ENCODE peak calls at places on chromosomes 16 and 17, in seven cellular contexts. One of them, this sample, is unnamed.
A peak's percentile ranks its signal among the peaks of the same experiment; 100 is the strongest.

GRCh38 chr16:85583491-85584181 is 29.5 kb upstream of the GSE1 start:
- DNase-seq in left lung: no peak
- DNase-seq in fibroblast of lung: peak; percentile 92
- DNase-seq in heart left ventricle: no peak
- DNase-seq in neural progenitor cell: peak; percentile 83
- DNase-seq in PC-3: no peak
- DNase-seq in left ventricle myocardium inferior: no peak
- DNase-seq in this sample: no peak

GRCh38 chr17:4483012-4483840 is 15.5 kb upstream of the SPNS2 start:
- DNase-seq in neural progenitor cell: peak; percentile 7
- DNase-seq in PC-3: peak; percentile 90
- DNase-seq in left ventricle myocardium inferior: no peak
- DNase-seq in left lung: no peak
- DNase-seq in fibroblast of lung: peak; percentile 26
- DNase-seq in heart left ventricle: no peak
- DNase-seq in this sample: no peak

GRCh38 chr16:27918755-27919154 is 144.8 kb downstream of the GSG1L start:
- DNase-seq in left ventricle myocardium inferior: no peak
- DNase-seq in heart left ventricle: no peak
- DNase-seq in neural progenitor cell: no peak
- DNase-seq in fibroblast of lung: peak; percentile 23
- DNase-seq in PC-3: no peak
- DNase-seq in left lung: no peak
- DNase-seq in this sample: no peak

GRCh38 chr17:73301359-73301758 is 10.4 kb downstream of the CDC42EP4 start:
- DNase-seq in heart left ventricle: no peak
- DNase-seq in neural progenitor cell: no peak
- DNase-seq in PC-3: no peak
- DNase-seq in fibroblast of lung: no peak
- DNase-seq in left lung: no peak
- DNase-seq in left ventricle myocardium inferior: no peak
- DNase-seq in this sample: no peak

GRCh38 chr16:48479955-48480354 is 94.7 kb upstream of the SIAH1 start:
- DNase-seq in heart left ventricle: no peak
- DNase-seq in fibroblast of lung: no peak
- DNase-seq in PC-3: no peak
- DNase-seq in neural progenitor cell: no peak
- DNase-seq in left lung: no peak
- DNase-seq in left ventricle myocardium inferior: no peak
- DNase-seq in this sample: no peak

GRCh38 chr17:65183736-65184135 is 46.6 kb downstream of the RGS9 start:
- DNase-seq in PC-3: peak; percentile 60
- DNase-seq in heart left ventricle: no peak
- DNase-seq in neural progenitor cell: peak; percentile 76
- DNase-seq in left ventricle myocardium inferior: no peak
- DNase-seq in fibroblast of lung: peak; percentile 68
- DNase-seq in left lung: no peak
- DNase-seq in this sample: no peak

GRCh38 chr16:81650982-81651562 is 128.0 kb upstream of the PLCG2 start:
- DNase-seq in left ventricle myocardium inferior: peak; percentile 78
- DNase-seq in neural progenitor cell: peak; percentile 81
- DNase-seq in PC-3: no peak
- DNase-seq in fibroblast of lung: peak; percentile 54
- DNase-seq in left lung: no peak
- DNase-seq in heart left ventricle: peak; percentile 87
- DNase-seq in this sample: peak; percentile 81

GRCh38 chr16:87762620-87763019 is 3.2 kb downstream of the KLHDC4 start:
- DNase-seq in fibroblast of lung: no peak
- DNase-seq in PC-3: peak; percentile 32
- DNase-seq in neural progenitor cell: no peak
- DNase-seq in left lung: no peak
- DNase-seq in left ventricle myocardium inferior: no peak
- DNase-seq in heart left ventricle: no peak
- DNase-seq in this sample: no peak

GRCh38 chr17:67290994-67291362 is 46.0 kb upstream of the HELZ start:
- DNase-seq in left lung: no peak
- DNase-seq in fibroblast of lung: no peak
- DNase-seq in left ventricle myocardium inferior: no peak
- DNase-seq in heart left ventricle: no peak
- DNase-seq in neural progenitor cell: no peak
- DNase-seq in PC-3: no peak
- DNase-seq in this sample: no peak

GRCh38 chr17:67293251-67294203 is 48.5 kb upstream of the HELZ start:
- DNase-seq in fibroblast of lung: peak; percentile 9
- DNase-seq in left lung: peak; percentile 88
- DNase-seq in heart left ventricle: peak; percentile 58
- DNase-seq in PC-3: peak; percentile 54
- DNase-seq in neural progenitor cell: peak; percentile 75
- DNase-seq in left ventricle myocardium inferior: peak; percentile 61
- DNase-seq in this sample: peak; percentile 85

GRCh38 chr17:67290244-67290993 is 45.4 kb upstream of the HELZ start:
- DNase-seq in heart left ventricle: no peak
- DNase-seq in left lung: no peak
- DNase-seq in fibroblast of lung: no peak
- DNase-seq in PC-3: no peak
- DNase-seq in left ventricle myocardium inferior: no peak
- DNase-seq in neural progenitor cell: no peak
- DNase-seq in this sample: no peak

GRCh38 chr17:67285360-67285759 is 40.4 kb upstream of the HELZ start:
- DNase-seq in fibroblast of lung: peak; percentile 3
- DNase-seq in left ventricle myocardium inferior: no peak
- DNase-seq in neural progenitor cell: no peak
- DNase-seq in heart left ventricle: no peak
- DNase-seq in left lung: no peak
- DNase-seq in PC-3: peak; percentile 63
- DNase-seq in this sample: no peak

GRCh38 chr17:67289174-67289876 is 44.3 kb upstream of the HELZ start:
- DNase-seq in heart left ventricle: peak; percentile 85
- DNase-seq in left ventricle myocardium inferior: peak; percentile 90
- DNase-seq in left lung: no peak
- DNase-seq in neural progenitor cell: no peak
- DNase-seq in PC-3: no peak
- DNase-seq in fibroblast of lung: peak; percentile 64
- DNase-seq in this sample: peak; percentile 71
- TF ChIP-seq CTCF in heart left ventricle: no peak
- TF ChIP-seq CTCF in left ventricle myocardium inferior: no peak
- TF ChIP-seq CTCF in left lung: no peak
- TF ChIP-seq CTCF in neural progenitor cell: no peak
- TF ChIP-seq CTCF in PC-3: no peak
- TF ChIP-seq CTCF in fibroblast of lung: no peak
- TF ChIP-seq CTCF in this sample: no peak

DNA sequence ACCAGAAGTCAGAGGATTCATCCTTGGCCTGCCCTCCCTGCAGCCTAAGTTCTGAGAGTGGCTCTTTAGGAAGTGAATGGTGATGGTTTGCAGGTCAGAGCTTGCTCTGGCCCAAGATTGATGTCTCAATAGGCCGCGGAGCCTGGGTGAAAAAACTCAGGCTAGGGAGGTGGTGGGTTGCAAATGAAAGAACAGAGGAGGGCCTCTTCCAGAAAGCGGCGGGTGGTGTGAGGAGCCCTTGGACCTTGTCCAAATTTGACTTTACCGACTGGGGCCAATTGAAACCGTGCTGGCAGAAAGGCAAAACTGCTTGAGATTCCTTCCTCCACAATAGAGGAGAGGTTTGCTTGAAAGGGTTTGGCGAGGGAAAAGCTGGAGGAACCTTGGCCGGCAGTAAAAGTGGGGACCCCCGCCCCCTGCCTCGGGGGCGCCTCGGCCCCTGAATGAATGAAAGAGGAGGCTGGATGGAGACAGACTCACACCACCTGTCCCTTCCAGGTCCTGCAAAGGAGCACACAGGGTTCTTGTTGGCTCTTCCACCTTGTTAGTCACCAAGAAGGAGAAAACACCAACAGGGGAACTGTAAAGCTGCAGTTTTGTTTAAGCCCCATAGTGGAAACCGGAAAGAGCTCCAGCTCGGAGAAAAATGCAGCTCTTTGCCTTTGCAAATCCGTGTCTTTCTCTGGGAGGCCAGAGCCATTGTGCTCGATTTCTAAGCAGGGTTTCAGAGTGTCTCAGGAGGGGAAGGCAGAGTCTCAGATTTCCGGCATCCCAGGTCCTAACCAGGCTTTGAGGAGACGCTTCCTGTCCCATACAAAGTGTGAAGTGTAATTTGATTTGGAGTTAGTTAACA is 331.4 kb downstream of the SEC14L1 start:
- DNase-seq in heart left ventricle: no peak
- DNase-seq in neural progenitor cell: peak; percentile 92
- DNase-seq in left ventricle myocardium inferior: no peak
- DNase-seq in PC-3: no peak
- DNase-seq in left lung: peak; percentile 45
- DNase-seq in fibroblast of lung: peak; percentile 85
- DNase-seq in this sample: peak; percentile 79
- H3K4me3 ChIP-seq in heart left ventricle: peak overlapping the region; percentile 4
- H3K4me3 ChIP-seq in neural progenitor cell: peak overlapping the region; percentile 28
- H3K4me3 ChIP-seq in left ventricle myocardium inferior: peak overlapping the region; percentile 46
- H3K4me3 ChIP-seq in PC-3: no peak overlapping the region
- H3K4me3 ChIP-seq in left lung: no peak overlapping the region
- H3K4me3 ChIP-seq in fibroblast of lung: no peak overlapping the region
- H3K4me3 ChIP-seq in this sample: no peak overlapping the region

GRCh38 chr17:39925282-39926134 is 1.9 kb downstream of the ORMDL3 start:
- DNase-seq in fibroblast of lung: no peak
- DNase-seq in heart left ventricle: no peak
- DNase-seq in left ventricle myocardium inferior: no peak
- DNase-seq in PC-3: no peak
- DNase-seq in left lung: no peak
- DNase-seq in neural progenitor cell: no peak
- DNase-seq in this sample: no peak
- H3K4me1 ChIP-seq in fibroblast of lung: peaks cover 37% of the 10 kb centered on the region
- H3K4me1 ChIP-seq in heart left ventricle: peaks cover 86% of the 10 kb centered on the region
- H3K4me1 ChIP-seq in left ventricle myocardium inferior: peaks cover 81% of the 10 kb centered on the region
- H3K4me1 ChIP-seq in PC-3: peaks cover 43% of the 10 kb centered on the region
- H3K4me1 ChIP-seq in left lung: peaks cover 28% of the 10 kb centered on the region
- H3K4me1 ChIP-seq in neural progenitor cell: peaks cover 30% of the 10 kb centered on the region
- H3K4me1 ChIP-seq in this sample: peaks cover 34% of the 10 kb centered on the region

GRCh38 chr17:39636927-39637736 is at the start of gene STARD3:
- DNase-seq in left ventricle myocardium inferior: peak; percentile 95
- DNase-seq in PC-3: peak; percentile 73
- DNase-seq in left lung: peak; percentile 99
- DNase-seq in neural progenitor cell: peak; percentile 96
- DNase-seq in heart left ventricle: peak; percentile 94
- DNase-seq in fibroblast of lung: peak; percentile 88
- DNase-seq in this sample: peak; percentile 97
- TF ChIP-seq CTCF in left ventricle myocardium inferior: peak; percentile 30
- TF ChIP-seq CTCF in PC-3: no peak
- TF ChIP-seq CTCF in left lung: no peak
- TF ChIP-seq CTCF in neural progenitor cell: peak; percentile 19
- TF ChIP-seq CTCF in heart left ventricle: no peak
- TF ChIP-seq CTCF in fibroblast of lung: no peak
- TF ChIP-seq CTCF in this sample: peak; percentile 12

DNA sequence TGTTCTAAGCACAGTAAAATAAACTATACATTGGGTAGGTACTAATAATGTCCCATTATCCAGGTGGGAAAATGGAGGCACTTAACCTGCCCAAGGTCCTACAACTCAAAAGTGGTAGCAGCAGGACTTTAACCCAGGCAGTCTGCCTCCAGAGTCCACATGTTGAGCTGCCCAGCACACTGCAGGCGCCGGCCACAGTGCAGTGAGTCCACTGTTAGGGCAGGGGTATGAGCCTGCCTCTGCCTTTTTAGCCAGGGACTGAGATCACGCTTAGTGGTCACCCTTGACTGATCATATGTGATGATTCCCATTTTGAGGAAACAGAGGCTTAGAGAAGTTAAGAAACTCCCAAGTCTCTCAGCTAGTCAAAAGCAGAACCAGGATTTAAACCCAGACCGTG is 8.4 kb downstream of the CES1 start:
- DNase-seq in fibroblast of lung: no peak
- DNase-seq in PC-3: no peak
- DNase-seq in heart left ventricle: no peak
- DNase-seq in left lung: no peak
- DNase-seq in neural progenitor cell: no peak
- DNase-seq in left ventricle myocardium inferior: no peak
- DNase-seq in this sample: no peak
- H3K4me3 ChIP-seq in fibroblast of lung: no peak overlapping the region
- H3K4me3 ChIP-seq in PC-3: no peak overlapping the region
- H3K4me3 ChIP-seq in heart left ventricle: no peak overlapping the region
- H3K4me3 ChIP-seq in left lung: no peak overlapping the region
- H3K4me3 ChIP-seq in neural progenitor cell: no peak overlapping the region
- H3K4me3 ChIP-seq in left ventricle myocardium inferior: no peak overlapping the region
- H3K4me3 ChIP-seq in this sample: no peak overlapping the region

GRCh38 chr17:58394534-58395223 is 22.7 kb downstream of the RNF43 start:
- DNase-seq in neural progenitor cell: no peak
- DNase-seq in PC-3: peak; percentile 65
- DNase-seq in fibroblast of lung: no peak
- DNase-seq in heart left ventricle: no peak
- DNase-seq in left ventricle myocardium inferior: no peak
- DNase-seq in left lung: no peak
- DNase-seq in this sample: no peak

GRCh38 chr17:58388302-58389190 is 28.8 kb downstream of the RNF43 start:
- DNase-seq in heart left ventricle: no peak
- DNase-seq in neural progenitor cell: no peak
- DNase-seq in left lung: no peak
- DNase-seq in fibroblast of lung: peak; percentile 14
- DNase-seq in PC-3: peak; percentile 71
- DNase-seq in left ventricle myocardium inferior: no peak
- DNase-seq in this sample: no peak

GRCh38 chr17:58390884-58391283 is 26.4 kb downstream of the RNF43 start:
- DNase-seq in heart left ventricle: no peak
- DNase-seq in left ventricle myocardium inferior: no peak
- DNase-seq in left lung: no peak
- DNase-seq in PC-3: no peak
- DNase-seq in neural progenitor cell: no peak
- DNase-seq in fibroblast of lung: no peak
- DNase-seq in this sample: no peak

GRCh38 chr17:58387834-58388233 is 29.5 kb downstream of the RNF43 start:
- DNase-seq in left ventricle myocardium inferior: no peak
- DNase-seq in left lung: no peak
- DNase-seq in neural progenitor cell: no peak
- DNase-seq in fibroblast of lung: no peak
- DNase-seq in heart left ventricle: no peak
- DNase-seq in PC-3: peak; percentile 98
- DNase-seq in this sample: no peak

DNA sequence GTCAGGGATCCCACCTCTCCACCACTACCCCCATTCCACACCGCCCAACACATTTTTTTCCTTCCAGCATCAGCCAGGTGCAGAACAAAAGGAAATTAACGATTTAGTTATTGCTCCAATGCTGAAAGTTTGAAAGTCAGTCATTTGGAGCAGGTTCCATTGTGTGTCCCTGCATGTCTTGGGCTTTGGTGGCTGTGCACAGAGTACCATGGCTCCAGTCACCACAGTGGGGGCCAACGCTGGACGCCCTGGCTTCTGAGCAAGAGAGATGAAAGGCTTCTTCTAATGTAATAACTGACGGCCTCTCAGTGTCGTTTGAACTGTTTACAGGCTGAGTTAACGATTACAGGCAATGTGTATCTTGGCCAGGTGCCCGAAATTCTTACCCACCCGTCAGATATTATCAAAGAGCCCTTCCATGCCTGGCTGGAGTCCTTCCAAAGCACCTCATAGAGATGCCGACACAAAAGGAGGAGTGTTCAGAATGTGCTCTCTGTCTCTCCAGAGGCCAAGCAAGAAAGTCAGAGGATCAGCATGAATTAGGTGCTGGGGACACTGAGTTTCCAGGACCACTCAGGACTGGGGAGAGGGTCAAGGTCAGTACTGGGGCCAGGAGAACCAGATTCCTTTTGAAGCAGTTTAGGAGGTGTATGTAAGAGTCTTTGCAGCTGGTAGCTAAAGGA is 25.9 kb downstream of the RNF43 start:
- DNase-seq in PC-3: peak; percentile 99
- DNase-seq in left ventricle myocardium inferior: no peak
- DNase-seq in left lung: no peak
- DNase-seq in fibroblast of lung: peak; percentile 33
- DNase-seq in heart left ventricle: peak; percentile 23
- DNase-seq in neural progenitor cell: no peak
- DNase-seq in this sample: peak; percentile 78
- H3K4me1 ChIP-seq in PC-3: peaks cover 57% of the 10 kb centered on the region
- H3K4me1 ChIP-seq in left ventricle myocardium inferior: peaks cover 11% of the 10 kb centered on the region
- H3K4me1 ChIP-seq in left lung: peaks cover 10% of the 10 kb centered on the region
- H3K4me1 ChIP-seq in fibroblast of lung: no peaks in the 10 kb centered on the region
- H3K4me1 ChIP-seq in heart left ventricle: no peaks in the 10 kb centered on the region
- H3K4me1 ChIP-seq in neural progenitor cell: peaks cover 17% of the 10 kb centered on the region
- H3K4me1 ChIP-seq in this sample: peaks cover 8% of the 10 kb centered on the region

GRCh38 chr17:56064506-56064905 is 88.8 kb upstream of the ANKFN1 start:
- DNase-seq in PC-3: no peak
- DNase-seq in heart left ventricle: no peak
- DNase-seq in left ventricle myocardium inferior: no peak
- DNase-seq in left lung: no peak
- DNase-seq in neural progenitor cell: peak; percentile 70
- DNase-seq in fibroblast of lung: no peak
- DNase-seq in this sample: no peak
- TF ChIP-seq CTCF in PC-3: no peak
- TF ChIP-seq CTCF in heart left ventricle: no peak
- TF ChIP-seq CTCF in left ventricle myocardium inferior: no peak
- TF ChIP-seq CTCF in left lung: no peak
- TF ChIP-seq CTCF in neural progenitor cell: no peak
- TF ChIP-seq CTCF in fibroblast of lung: no peak
- TF ChIP-seq CTCF in this sample: no peak